ENCODE peak calls at places on chromosomes 4 and X, in five cellular contexts. M is CD8-positive, alpha-beta T cell; S is colonic mucosa; I is prostate gland; C is psoas muscle. Y is an unnamed sample.
A peak's percentile ranks its signal among the peaks of the same experiment; 100 is the strongest.

GRCh38 chr4:153572609-153573008 is 106.4 kb downstream of the TMEM131L start:
- DNase-seq in C (no peak), S (no peak), I (no peak), M (no peak), Y (no peak)

GRCh38 chrX:110310000-110310790 is 7.7 kb downstream of the AMMECR1 start:
- DNase-seq in C (no peak), M (no peak), S (no peak), I (no peak), Y (no peak)

GRCh38 chr4:138910201-138910913 is 105.2 kb upstream of the NOCT start:
- DNase-seq in M (no peak), S (no peak), C (no peak), I (no peak), Y (no peak)

GRCh38 chrX:115592997-115593734 is 32.2 kb downstream of the PLS3 start:
- DNase-seq in M (no peak), C (no peak), S (no peak), I (peak; percentile 5), Y (no peak)

GRCh38 chr4:68466185-68466584 is 18.9 kb downstream of the TMPRSS11E start:
- DNase-seq in C (no peak), S (no peak), I (no peak), M (no peak), Y (no peak)

GRCh38 chrX:153646620-153647373 is at the start of gene DUSP9:
- DNase-seq in C (no peak), I (no peak), M (no peak), S (peak; percentile 32), Y (no peak)

GRCh38 chr4:114052227-114052626 is 72.8 kb upstream of the ARSJ start:
- DNase-seq in S (no peak), I (no peak), C (no peak), M (no peak), Y (no peak)

GRCh38 chrX:134255555-134255954 is 18.6 kb downstream of the CCDC160 start:
- DNase-seq in C (no peak), S (no peak), M (no peak), I (no peak), Y (no peak)

GRCh38 chrX:106467422-106467821 is 144.4 kb upstream of the RADX start:
- DNase-seq in C (no peak), S (no peak), I (no peak), M (no peak), Y (no peak)

GRCh38 chr4:22129454-22130075 is 181.0 kb upstream of the KCNIP4 start:
- DNase-seq in S (peak; percentile 25), M (no peak), C (no peak), I (no peak), Y (no peak)

GRCh38 chr4:183848762-183849161 is 56.3 kb upstream of the STOX2 start:
- DNase-seq in S (no peak), C (no peak), M (no peak), I (no peak), Y (no peak)

GRCh38 chr4:168868044-168868855 is 141.8 kb downstream of the CBR4 start:
- DNase-seq in C (no peak), I (no peak), S (no peak), M (no peak), Y (no peak)

GRCh38 chr4:7169134-7169533 is 23.2 kb upstream of the SORCS2 start:
- DNase-seq in I (no peak), S (no peak), M (no peak), C (no peak), Y (no peak)

DNA sequence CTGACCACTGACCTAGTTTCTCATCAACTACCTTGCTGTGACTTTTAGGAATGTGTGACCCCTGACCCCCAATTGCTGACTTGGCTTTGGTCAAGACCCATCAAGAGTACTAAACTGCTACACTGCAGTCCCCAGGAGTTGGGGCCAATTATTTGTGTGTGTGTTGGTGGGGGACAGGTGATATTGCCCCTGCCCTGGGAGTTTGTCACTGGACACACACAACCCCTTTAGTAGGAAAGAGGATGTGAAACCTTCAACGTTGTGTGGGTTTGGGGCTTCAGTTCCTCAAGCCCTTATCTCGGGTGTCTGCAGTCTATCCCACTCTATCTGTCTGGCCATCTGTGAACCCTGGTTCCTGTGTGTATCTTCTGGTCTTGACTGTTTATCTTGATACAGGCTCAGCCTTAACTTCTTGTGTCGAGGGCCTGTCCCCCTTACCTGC is 6.5 kb downstream of the SASH3 start:
- DNase-seq in S (no peak), C (no peak), M (no peak), I (no peak), Y (no peak)
- H3K4me1 ChIP-seq in S (no peaks in the 10 kb centered on the region), C (no peaks in the 10 kb centered on the region), M (peaks cover 43% of the 10 kb centered on the region), I (no peaks in the 10 kb centered on the region), Y (no peaks in the 10 kb centered on the region)

GRCh38 chr4:39467470-39467869 is 8.6 kb downstream of the LIAS start:
- DNase-seq in S (no peak), C (no peak), M (no peak), I (no peak), Y (no peak)
- H3K4me1 ChIP-seq in S (no peaks in the 10 kb centered on the region), C (no peaks in the 10 kb centered on the region), M (no peaks in the 10 kb centered on the region), I (no peaks in the 10 kb centered on the region), Y (no peaks in the 10 kb centered on the region)

GRCh38 chrX:65687367-65687766 is 19.9 kb downstream of the MSN start:
- DNase-seq in I (no peak), S (no peak), M (no peak), C (no peak), Y (no peak)
- H3K4me1 ChIP-seq in I (no peaks in the 10 kb centered on the region), S (no peaks in the 10 kb centered on the region), M (peaks cover 94% of the 10 kb centered on the region), C (peaks cover 42% of the 10 kb centered on the region), Y (peaks cover 97% of the 10 kb centered on the region)

GRCh38 chrX:19877431-19877830 is 10.0 kb downstream of the SH3KBP1 start:
- DNase-seq in I (no peak), M (no peak), S (no peak), C (no peak), Y (no peak)

GRCh38 chrX:19879181-19879580 is 8.2 kb downstream of the SH3KBP1 start:
- DNase-seq in C (no peak), S (no peak), I (no peak), M (no peak), Y (no peak)

GRCh38 chrX:19881559-19881958 is 5.8 kb downstream of the SH3KBP1 start:
- DNase-seq in C (no peak), I (no peak), M (no peak), S (no peak), Y (no peak)

GRCh38 chrX:19882066-19882775 is 5.2 kb downstream of the SH3KBP1 start:
- DNase-seq in C (no peak), S (no peak), I (no peak), M (no peak), Y (no peak)

DNA sequence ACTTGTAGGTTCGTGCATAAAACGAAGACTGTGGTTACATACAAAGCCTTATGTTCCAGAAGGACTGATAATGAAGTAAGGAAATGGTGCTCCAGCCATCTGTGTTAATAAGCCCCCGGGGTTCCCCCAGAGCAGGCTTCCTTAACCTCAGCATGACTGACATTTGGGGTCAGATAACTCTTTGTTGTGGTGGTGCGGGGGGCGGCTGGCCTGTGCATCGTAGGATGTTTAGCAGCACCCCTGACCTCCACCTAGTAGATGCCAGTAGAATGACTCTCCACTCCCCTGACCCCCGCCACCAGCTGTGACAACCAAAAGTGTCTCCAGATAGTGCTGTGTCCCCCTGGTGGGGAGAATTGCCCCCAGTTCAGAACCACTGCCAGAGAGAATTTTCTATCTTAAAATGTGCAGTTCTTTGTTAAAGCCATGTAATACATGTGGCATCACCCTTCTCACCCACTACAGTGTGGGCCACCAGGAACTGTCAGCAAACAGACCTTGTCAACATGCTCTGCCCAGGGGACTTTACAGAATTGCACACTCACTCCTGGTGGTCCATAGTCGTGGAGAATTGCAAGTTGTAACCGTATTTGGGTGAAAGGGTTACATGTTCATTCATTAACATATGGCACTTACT is 7.5 kb downstream of the SH3KBP1 start:
- DNase-seq in I (no peak), C (no peak), S (no peak), M (no peak), Y (no peak)
- H3K4me1 ChIP-seq in I (no peaks in the 10 kb centered on the region), C (no peaks in the 10 kb centered on the region), S (no peaks in the 10 kb centered on the region), M (peaks cover 24% of the 10 kb centered on the region), Y (peaks cover 10% of the 10 kb centered on the region)

GRCh38 chr4:106358899-106359298 is 9.7 kb downstream of the GIMD1 start:
- DNase-seq in M (no peak), I (no peak), C (no peak), S (no peak), Y (no peak)
- H3K4me1 ChIP-seq in M (no peaks in the 10 kb centered on the region), I (no peaks in the 10 kb centered on the region), C (no peaks in the 10 kb centered on the region), S (no peaks in the 10 kb centered on the region), Y (peaks cover 6% of the 10 kb centered on the region)

GRCh38 chr4:80308466-80308822 is 27.1 kb upstream of the CFAP299 start:
- DNase-seq in M (no peak), C (no peak), S (no peak), I (no peak), Y (no peak)
- H3K4me1 ChIP-seq in M (no peaks in the 10 kb centered on the region), C (no peaks in the 10 kb centered on the region), S (no peaks in the 10 kb centered on the region), I (no peaks in the 10 kb centered on the region), Y (no peaks in the 10 kb centered on the region)

DNA sequence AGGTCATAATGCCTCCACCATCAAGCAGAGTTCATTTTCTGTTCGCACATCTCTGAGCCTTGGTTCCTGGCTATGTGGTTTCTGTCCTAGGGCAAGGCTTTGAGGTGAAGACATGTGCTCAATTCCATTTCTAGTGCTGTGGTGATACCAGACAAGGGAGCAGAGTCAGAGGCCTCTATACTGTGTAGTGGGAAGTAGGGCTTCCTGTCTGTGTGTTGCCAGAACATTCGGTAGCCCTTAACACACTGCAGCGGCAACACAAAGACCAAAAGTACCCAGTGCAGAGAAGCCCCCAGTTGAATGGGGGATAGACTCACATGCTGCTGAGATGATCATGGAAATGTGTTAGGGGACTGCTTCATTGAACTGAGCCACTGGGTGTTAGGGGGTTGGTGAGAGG is 56.4 kb downstream of the STARD8 start:
- DNase-seq in I (no peak), S (no peak), M (no peak), C (no peak), Y (no peak)
- H3K4me1 ChIP-seq in I (no peaks in the 10 kb centered on the region), S (no peaks in the 10 kb centered on the region), M (no peaks in the 10 kb centered on the region), C (peaks cover 50% of the 10 kb centered on the region), Y (peaks cover 91% of the 10 kb centered on the region)